ENCODE peak calls at places on chromosome 17, in four cellular contexts. V is tibial nerve, W is esophagus muscularis mucosa, Q is AG04449. A is an unnamed sample.

GRCh38 chr17:63675231-63675606 is 24.7 kb downstream of the LIMD2 start:
- DNase-seq in V (no peak), W (no peak), Q (no peak), A (no peak)

GRCh38 chr17:41625602-41626001 is 1.2 kb upstream of the KRT17 start:
- DNase-seq in V (no peak), W (no peak), Q (no peak), A (no peak)

GRCh38 chr17:72193395-72194106 is 72.7 kb downstream of the SOX9 start:
- DNase-seq in V (no peak), W (no peak), Q (no peak), A (no peak)

GRCh38 chr17:6070895-6071511 is 824 bp downstream of the WSCD1 start:
- DNase-seq in V (no peak), W (no peak), Q (no peak), A (no peak)

GRCh38 chr17:57106107-57106835 is 21.2 kb downstream of the AKAP1 start:
- DNase-seq in V (no peak), W (no peak), Q (no peak), A (no peak)

GRCh38 chr17:18962494-18962815 is 10.5 kb downstream of the SLC5A10 start:
- DNase-seq in V (no peak), W (no peak), Q (no peak), A (no peak)

GRCh38 chr17:57211543-57211942 is 44.8 kb upstream of the MSI2 start:
- DNase-seq in V (no peak), W (peak; percentile 37), Q (no peak), A (no peak)

GRCh38 chr17:21304091-21304490 is 19.6 kb downstream of the MAP2K3 start:
- DNase-seq in V (no peak), W (no peak), Q (no peak), A (no peak)

GRCh38 chr17:81365148-81365600 is 30.1 kb upstream of the BAHCC1 start:
- DNase-seq in V (no peak), W (no peak), Q (no peak), A (no peak)

GRCh38 chr17:9520649-9521435 is 54.8 kb downstream of the STX8 start:
- DNase-seq in V (no peak), W (no peak), Q (no peak), A (no peak)

GRCh38 chr17:21275047-21275578 is 9.4 kb upstream of the MAP2K3 start:
- DNase-seq in V (no peak), W (no peak), Q (no peak), A (no peak)

DNA sequence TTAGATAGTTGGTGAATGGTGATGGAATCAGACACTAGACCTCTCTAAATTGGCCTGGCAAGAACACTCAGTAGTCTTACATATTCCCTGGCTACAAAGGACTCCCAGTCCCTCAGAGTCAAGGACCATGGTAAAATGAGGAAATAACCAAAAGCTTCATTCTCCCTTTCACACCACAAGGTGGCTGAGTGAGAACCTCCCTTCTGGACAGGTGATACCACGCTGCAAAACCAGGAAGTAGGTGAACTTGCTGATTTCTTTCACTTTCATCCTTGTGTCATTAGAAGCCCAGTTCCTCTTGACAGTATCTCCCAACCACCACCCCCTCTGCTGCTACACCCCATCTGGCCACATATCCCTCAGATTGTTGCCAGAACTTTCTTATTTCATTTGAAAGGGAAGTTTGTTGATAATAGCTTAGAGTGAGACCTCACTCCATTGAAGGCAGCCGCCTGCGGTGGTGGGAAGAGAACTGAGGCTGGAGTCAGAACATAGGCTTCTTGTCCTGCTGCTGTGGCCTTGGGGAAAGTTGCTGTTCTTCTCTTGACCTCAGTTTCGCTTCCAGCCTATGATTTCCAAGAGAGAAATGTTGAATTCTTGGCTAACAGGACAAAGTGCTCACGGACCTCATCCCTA is 290.6 kb upstream of the CCL2 start:
- DNase-seq in V (no peak), W (no peak), Q (no peak), A (peak; percentile 92)
- TF ChIP-seq CTCF in V (no peak), W (no peak), Q (no peak), A (peak; percentile 52)

GRCh38 chr17:78873519-78874340 is 29.3 kb downstream of the CEP295NL start:
- DNase-seq in V (no peak), W (no peak), Q (no peak), A (no peak)

GRCh38 chr17:78872486-78872885 is 30.5 kb downstream of the CEP295NL start:
- DNase-seq in V (no peak), W (no peak), Q (no peak), A (no peak)

GRCh38 chr17:78878261-78878660 is 24.7 kb downstream of the CEP295NL start:
- DNase-seq in V (no peak), W (no peak), Q (no peak), A (no peak)

GRCh38 chr17:78875738-78876597 is 27.0 kb downstream of the CEP295NL start:
- DNase-seq in V (no peak), W (no peak), Q (no peak), A (no peak)

DNA sequence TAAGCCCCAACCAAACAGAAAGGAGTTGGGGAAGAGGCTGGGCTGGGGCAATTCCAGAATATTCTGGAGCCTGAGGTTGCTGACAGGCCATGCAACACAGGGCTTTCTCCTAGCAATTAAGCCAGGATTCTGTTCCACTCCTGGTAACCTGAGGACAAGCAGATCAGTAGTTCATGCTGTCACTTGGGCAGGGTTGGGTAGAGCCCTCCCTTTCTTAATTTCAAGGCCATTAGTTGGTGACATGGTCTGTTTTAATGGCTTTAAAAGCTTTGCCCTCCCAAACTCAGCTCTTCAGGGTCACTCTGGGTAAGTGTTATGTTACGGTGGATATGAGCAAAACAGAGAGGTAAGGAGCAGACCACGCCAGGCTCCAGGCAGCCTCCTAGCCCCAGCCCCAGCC is 27.7 kb downstream of the CEP295NL start:
- DNase-seq in V (no peak), W (no peak), Q (no peak), A (no peak)
- H3K4me3 ChIP-seq in V (no peak overlapping the region), W (no peak overlapping the region), Q (no peak overlapping the region), A (no peak overlapping the region)

DNA sequence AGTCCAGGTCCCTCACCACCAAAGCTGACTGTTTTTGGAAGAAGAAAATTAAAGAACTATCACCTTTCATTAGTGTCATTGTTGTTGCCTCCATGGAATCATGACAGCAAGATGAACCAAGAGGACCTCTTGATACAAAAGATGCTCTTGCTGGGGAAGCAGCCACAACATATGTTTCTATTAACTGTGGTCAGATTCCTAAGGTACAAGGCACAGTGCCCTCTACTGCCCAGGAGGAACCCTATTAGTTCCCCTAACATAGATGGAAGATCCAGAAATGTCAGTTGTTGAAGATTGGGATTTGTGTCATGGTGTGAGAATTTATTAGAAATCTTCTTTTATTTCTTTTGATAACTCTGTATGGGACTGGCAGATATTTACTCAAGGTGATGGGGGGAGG is 188.2 kb upstream of the ANKFN1 start:
- DNase-seq in V (no peak), W (no peak), Q (no peak), A (no peak)
- TF ChIP-seq CTCF in V (no peak), W (no peak), Q (no peak), A (no peak)

GRCh38 chr17:48052956-48053757 is 5.0 kb downstream of the NFE2L1 start:
- DNase-seq in V (peak; percentile 80), W (no peak), Q (no peak), A (no peak)

GRCh38 chr17:48048321-48049140 is at the start of gene NFE2L1:
- DNase-seq in V (peak; percentile 84), W (peak; percentile 98), Q (peak; percentile 53), A (peak; percentile 62)

GRCh38 chr17:48053758-48054237 is 5.6 kb downstream of the NFE2L1 start:
- DNase-seq in V (no peak), W (no peak), Q (no peak), A (no peak)

GRCh38 chr17:48051706-48052486 is 3.7 kb downstream of the NFE2L1 start:
- DNase-seq in V (peak; percentile 93), W (peak; percentile 93), Q (peak; percentile 28), A (no peak)

DNA sequence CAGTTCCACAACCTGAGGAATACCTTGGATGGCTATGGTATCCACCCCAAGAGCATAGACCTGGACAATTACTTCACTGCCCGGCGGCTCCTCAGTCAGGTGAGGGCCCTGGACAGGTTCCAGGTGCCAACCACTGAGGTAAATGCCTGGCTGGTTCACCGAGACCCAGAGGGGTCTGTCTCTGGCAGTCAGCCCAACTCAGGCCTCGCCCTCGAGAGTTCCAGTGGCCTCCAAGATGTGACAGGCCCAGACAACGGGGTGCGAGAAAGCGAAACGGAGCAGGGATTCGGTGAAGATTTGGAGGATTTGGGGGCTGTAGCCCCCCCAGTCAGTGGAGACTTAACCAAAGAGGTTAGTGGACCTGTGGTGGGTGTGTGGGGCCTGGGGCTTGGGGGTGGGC is 3.1 kb downstream of the NFE2L1 start:
- DNase-seq in V (no peak), W (no peak), Q (no peak), A (no peak)
- H3K4me3 ChIP-seq in V (peak overlapping the region; percentile 71), W (peak overlapping the region; percentile 71), Q (peak overlapping the region; percentile 27), A (no peak overlapping the region)

DNA sequence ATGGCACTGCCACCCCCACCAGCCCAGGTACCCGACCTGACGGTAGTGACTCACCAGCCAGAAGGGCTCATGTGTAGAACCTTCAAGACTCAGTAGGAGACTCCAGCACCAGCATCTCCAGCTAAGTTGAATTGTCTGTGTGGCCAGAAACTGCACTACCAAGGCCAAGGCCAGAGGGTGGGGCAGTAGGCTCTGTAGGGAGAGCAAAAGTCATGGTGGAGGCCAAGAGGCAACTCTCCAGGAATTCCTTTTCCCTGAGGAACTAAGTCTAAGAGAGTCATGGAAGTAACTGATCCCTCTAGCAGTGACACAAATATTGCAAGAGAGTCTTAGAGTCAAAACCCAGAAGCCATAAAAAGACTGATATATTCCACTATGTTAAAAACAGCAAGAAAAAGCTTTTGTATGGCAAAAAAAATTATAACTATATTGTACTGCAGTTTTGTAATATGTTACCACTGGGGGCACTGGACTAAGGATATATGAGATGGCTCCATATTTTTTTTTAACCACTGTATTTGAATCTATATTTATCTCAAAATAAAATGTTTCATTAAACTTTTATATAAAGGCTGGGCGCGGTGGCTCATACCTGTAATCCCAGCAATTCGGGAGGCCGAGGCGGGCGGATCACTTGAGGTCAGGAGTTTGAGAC is 30.2 kb upstream of the GUCY2D start:
- DNase-seq in V (no peak), W (no peak), Q (no peak), A (no peak)
- TF ChIP-seq CTCF in V (no peak), W (no peak), Q (no peak), A (peak; percentile 10)

DNA sequence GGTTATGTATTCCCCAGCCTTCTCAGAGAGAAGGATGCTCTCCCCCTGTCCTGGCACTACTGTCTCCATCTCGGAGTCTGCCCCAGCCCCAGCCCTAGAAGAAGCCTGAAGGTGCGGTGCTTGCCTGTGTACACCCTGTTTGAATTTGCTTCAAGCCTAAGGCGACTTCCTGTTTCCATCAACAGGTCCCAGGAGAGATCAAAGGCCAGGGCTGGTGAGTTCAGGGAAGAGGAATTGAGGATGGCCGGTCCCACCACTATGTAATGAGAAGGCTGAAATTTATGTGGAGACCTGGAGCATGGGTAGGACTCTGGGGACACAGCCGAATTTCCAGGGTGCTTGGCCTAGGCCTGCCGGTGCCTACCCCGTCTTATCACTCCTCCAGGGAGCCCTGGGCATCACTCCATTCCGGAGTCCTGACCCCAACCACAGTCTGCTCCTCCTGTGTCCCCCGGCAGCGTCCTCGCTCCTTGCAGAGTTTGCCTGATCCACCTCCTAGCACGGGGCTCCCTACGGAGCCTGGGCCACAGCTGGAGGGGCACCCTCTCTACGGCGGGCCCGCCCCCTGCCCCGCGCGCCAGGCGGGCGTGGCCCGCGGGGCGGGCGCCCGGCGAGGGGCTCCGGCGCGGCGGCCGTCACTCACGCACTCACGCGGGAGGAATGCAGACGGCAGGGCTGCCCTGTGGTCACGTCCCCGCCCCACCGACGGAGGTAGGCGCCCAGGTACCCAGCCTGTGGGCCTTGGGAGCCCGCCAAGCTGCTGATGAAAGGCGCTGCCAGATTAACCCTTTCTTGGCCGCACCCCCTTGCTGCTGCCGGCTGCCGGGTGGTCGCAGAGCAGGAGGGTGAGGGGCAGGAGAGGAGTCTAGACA is 53.8 kb upstream of the TAC4 start:
- DNase-seq in V (no peak), W (no peak), Q (no peak), A (no peak)
- H3K4me3 ChIP-seq in V (no peak overlapping the region), W (no peak overlapping the region), Q (no peak overlapping the region), A (no peak overlapping the region)

A was measured in GM12864.